ENCODE peak calls at places on chromosomes 16 and 17, in four cellular contexts. I is stimulated activated CD4-positive, alpha-beta T cell treated with anti-CD3 and anti-CD28 coated beads, TNF-alpha, amount 100 ng/mL, for 48 hours; X is IMR-90; Y is NCI-H226. L is an unnamed sample.

GRCh38 chr16:67356372-67356771 is 29.8 kb downstream of the LRRC36 start:
- DNase-seq in I (no peak), X (no peak), Y (no peak), L (no peak)

GRCh38 chr17:44219126-44219635 is 294 bp downstream of the UBTF start:
- DNase-seq in I (peak), X (peak), Y (peak), L (no peak)

GRCh38 chr17:38798614-38799500 is 499 bp downstream of the PIP4K2B start:
- DNase-seq in I (peak), X (peak), Y (peak), L (no peak)

GRCh38 chr17:50469005-50469605 is 425 bp upstream of the CHAD start:
- DNase-seq in I (no peak), X (no peak), Y (no peak), L (no peak)

GRCh38 chr16:8505327-8505991 is 84.9 kb downstream of the TMEM114 start:
- DNase-seq in I (no peak), X (no peak), Y (no peak), L (no peak)

GRCh38 chr16:72876221-72876620 is 171.7 kb downstream of the ZFHX3 start:
- DNase-seq in I (no peak), X (peak), Y (peak), L (no peak)

GRCh38 chr17:81884520-81884919 is 6.9 kb downstream of the ALYREF start:
- DNase-seq in I (no peak), X (no peak), Y (no peak), L (no peak)

GRCh38 chr17:66455022-66455547 is 152.7 kb downstream of the PRKCA start:
- DNase-seq in I (no peak), X (no peak), Y (peak), L (no peak)

GRCh38 chr16:12516621-12517309 is 286.9 kb downstream of the CPPED1 start:
- DNase-seq in I (no peak), X (no peak), Y (no peak), L (no peak)

GRCh38 chr16:66035096-66035495 is 331.4 kb upstream of the CDH5 start:
- DNase-seq in I (no peak), X (no peak), Y (no peak), L (no peak)

GRCh38 chr16:26491962-26492361 is 574.8 kb upstream of the C16orf82 start:
- DNase-seq in I (no peak), X (no peak), Y (no peak), L (no peak)

GRCh38 chr17:83034525-83034924 is 44.9 kb upstream of the METRNL start:
- DNase-seq in I (no peak), X (no peak), Y (no peak), L (no peak)